ENCODE peak calls at places on chromosomes 3 and 15, in five cellular contexts. G, R, F, K and U are unnamed samples.

GRCh38 chr3:57952208-57952631 is 56.0 kb upstream of the FLNB start:
- DNase-seq in G (no peak), R (no peak), F (no peak), K (no peak), U (peak)

GRCh38 chr3:162354343-162354742 is 857.7 kb downstream of the OTOL1 start:
- DNase-seq in G (no peak), R (no peak), F (no peak), K (no peak), U (no peak)

GRCh38 chr3:173066044-173066679 is 74.9 kb downstream of the SPATA16 start:
- DNase-seq in G (no peak), R (no peak), F (no peak), K (no peak), U (no peak)

GRCh38 chr15:56672721-56673120 is 60.6 kb downstream of the ZNF280D start:
- DNase-seq in G (no peak), R (no peak), F (no peak), K (no peak), U (no peak)

GRCh38 chr3:38662544-38662943 is 13.1 kb upstream of the SCN5A start:
- DNase-seq in G (no peak), R (no peak), F (no peak), K (no peak), U (no peak)

GRCh38 chr3:165211749-165212148 is 15.6 kb upstream of the SLITRK3 start:
- DNase-seq in G (no peak), R (no peak), F (no peak), K (no peak), U (no peak)

GRCh38 chr15:64019764-64020163 is 26.5 kb downstream of the DAPK2 start:
- DNase-seq in G (no peak), R (no peak), F (no peak), K (no peak), U (no peak)

GRCh38 chr15:25703726-25704125 is 159.4 kb downstream of the ATP10A start:
- DNase-seq in G (no peak), R (no peak), F (no peak), K (no peak), U (no peak)

GRCh38 chr15:28003302-28004037 is 95.6 kb downstream of the OCA2 start:
- DNase-seq in G (no peak), R (no peak), F (no peak), K (no peak), U (no peak)